ENCODE peak calls at places on chromosomes 2 and 18, in seven cellular contexts. R is Peyer's patch, D is heart left ventricle, I is sigmoid colon, N is right atrium auricular region, F is cardiac muscle cell, E is esophagus muscularis mucosa. U is an unnamed sample. For H3K36me3, the result is how much of the 10 kb centered on the place peaks cover.

GRCh38 chr2:9205963-9206948 is at the start of gene ASAP2:
- DNase-seq in R (no peak), D (peak), I (peak), N (peak), F (peak), E (no peak), U (peak)

GRCh38 chr2:102149644-102150455 is 7.3 kb downstream of the IL1R1 start:
- DNase-seq in R (no peak), D (no peak), I (no peak), N (no peak), F (no peak), E (no peak), U (no peak)

GRCh38 chr2:216633616-216634316 is 546 bp downstream of the IGFBP2 start:
- DNase-seq in R (no peak), D (no peak), I (no peak), N (no peak), F (peak), E (no peak), U (peak)

GRCh38 chr2:240585681-240586197 is 795 bp upstream of the CAPN10 start:
- DNase-seq in R (no peak), D (peak), I (peak), N (no peak), F (no peak), E (no peak), U (peak)

GRCh38 chr2:173715483-173715882 is 249.7 kb downstream of the SP3 start:
- DNase-seq in R (no peak), D (no peak), I (no peak), N (no peak), F (no peak), E (no peak), U (no peak)

GRCh38 chr18:26206488-26206887 is 19.8 kb upstream of the TAF4B start:
- DNase-seq in R (no peak), D (no peak), I (no peak), N (no peak), F (no peak), E (no peak), U (no peak)

GRCh38 chr2:216724190-216724589 is 28.8 kb upstream of the IGFBP5 start:
- DNase-seq in R (no peak), D (no peak), I (no peak), N (no peak), F (no peak), E (no peak), U (no peak)

GRCh38 chr2:68822207-68822872 is 48.9 kb downstream of the BMP10 start:
- DNase-seq in R (no peak), D (no peak), I (no peak), N (no peak), F (no peak), E (no peak), U (no peak)

GRCh38 chr2:143110759-143111428 is 18.3 kb upstream of the ARHGAP15 start:
- DNase-seq in R (peak), D (no peak), I (no peak), N (no peak), F (peak), E (no peak), U (no peak)

GRCh38 chr2:225173909-225174308 is 131.6 kb upstream of the DOCK10 start:
- DNase-seq in R (no peak), D (no peak), I (no peak), N (no peak), F (no peak), E (no peak), U (no peak)

GRCh38 chr18:72830109-72830508 is 37.7 kb downstream of the NETO1 start:
- DNase-seq in R (no peak), D (peak), I (no peak), N (no peak), F (peak), E (no peak), U (no peak)

GRCh38 chr2:54572262-54572635 is 116.1 kb downstream of the SPTBN1 start:
- DNase-seq in R (no peak), D (no peak), I (no peak), N (no peak), F (no peak), E (no peak), U (no peak)

GRCh38 chr2:232236200-232236599 is 142.4 kb upstream of the ALPP start:
- DNase-seq in R (no peak), D (no peak), I (no peak), N (no peak), F (no peak), E (no peak), U (no peak)

GRCh38 chr18:74083071-74083954 is 64.3 kb downstream of the FBXO15 start:
- DNase-seq in R (no peak), D (no peak), I (no peak), N (no peak), F (peak), E (no peak), U (no peak)

GRCh38 chr2:236570081-236570979 is 705 bp downstream of the ACKR3 start:
- DNase-seq in R (no peak), D (no peak), I (peak), N (no peak), F (no peak), E (no peak), U (no peak)

GRCh38 chr2:236569593-236569973 is at the start of gene ACKR3:
- DNase-seq in R (peak), D (peak), I (peak), N (peak), F (peak), E (peak), U (peak)

GRCh38 chr2:236566596-236566995 is 3.0 kb upstream of the ACKR3 start:
- DNase-seq in R (no peak), D (no peak), I (no peak), N (no peak), F (no peak), E (no peak), U (no peak)

GRCh38 chr2:236568922-236569592 is 568 bp upstream of the ACKR3 start:
- DNase-seq in R (no peak), D (no peak), I (no peak), N (no peak), F (no peak), E (no peak), U (no peak)

GRCh38 chr2:236568068-236568921 is 1.3 kb upstream of the ACKR3 start:
- DNase-seq in R (peak), D (peak), I (peak), N (no peak), F (peak), E (no peak), U (peak)
- TF ChIP-seq CTCF in R (no peak), D (no peak), I (no peak), N (no peak), F (no peak), E (no peak), U (no peak)

GRCh38 chr2:98240796-98241398 is 105.4 kb upstream of the CNGA3 start:
- DNase-seq in R (no peak), D (no peak), I (no peak), N (no peak), F (no peak), E (no peak), U (no peak)
- H3K36me3 ChIP-seq in R (under half), D (under half), I (under half), N (under half), F (under half), E (under half), U (under half)

GRCh38 chr2:74886811-74887210 is 52.9 kb downstream of the HK2 start:
- DNase-seq in R (no peak), D (no peak), I (no peak), N (no peak), F (no peak), E (no peak), U (no peak)

GRCh38 chr2:74887445-74887951 is 53.6 kb downstream of the HK2 start:
- DNase-seq in R (no peak), D (no peak), I (no peak), N (no peak), F (no peak), E (no peak), U (no peak)

GRCh38 chr2:74889159-74889558 is 55.2 kb downstream of the HK2 start:
- DNase-seq in R (no peak), D (no peak), I (no peak), N (no peak), F (no peak), E (no peak), U (no peak)

GRCh38 chr2:74886251-74886650 is 52.3 kb downstream of the HK2 start:
- DNase-seq in R (no peak), D (no peak), I (no peak), N (no peak), F (no peak), E (no peak), U (no peak)

DNA sequence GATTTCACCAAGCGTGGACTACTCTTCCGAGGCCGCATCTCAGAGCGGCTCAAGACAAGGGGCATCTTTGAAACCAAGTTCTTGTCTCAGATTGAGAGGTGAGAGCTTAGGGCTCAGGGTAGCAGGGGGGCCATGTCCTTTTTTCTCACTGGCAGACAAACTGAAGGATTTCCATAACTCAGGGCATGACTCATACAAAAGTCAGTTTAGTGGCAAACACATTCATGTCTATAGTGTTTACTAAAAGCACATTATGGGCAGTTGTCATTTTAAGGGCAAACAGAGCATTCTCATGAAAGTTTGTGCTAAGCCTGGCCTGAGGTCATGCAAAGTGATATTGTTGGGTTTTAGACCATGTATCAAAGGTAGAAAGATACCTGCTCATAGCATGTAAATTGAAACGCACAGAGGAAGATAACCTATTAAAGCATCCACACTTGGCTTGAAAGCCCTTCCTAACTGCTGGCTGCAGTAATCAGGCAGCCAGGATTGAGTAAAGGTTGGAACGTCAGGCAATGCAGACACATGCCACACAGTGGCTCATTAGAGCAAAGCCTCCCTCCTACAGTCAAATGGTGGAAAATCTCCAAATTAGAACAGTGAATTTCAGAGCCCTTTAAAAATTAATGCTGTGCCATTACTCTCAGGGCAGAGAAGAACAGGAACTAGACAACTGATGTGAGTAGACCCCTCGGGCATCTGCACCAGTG is 54.2 kb downstream of the HK2 start:
- DNase-seq in R (no peak), D (no peak), I (no peak), N (no peak), F (no peak), E (no peak), U (no peak)
- TF ChIP-seq CTCF in R (no peak), D (no peak), I (no peak), N (no peak), F (no peak), E (no peak), U (no peak)

DNA sequence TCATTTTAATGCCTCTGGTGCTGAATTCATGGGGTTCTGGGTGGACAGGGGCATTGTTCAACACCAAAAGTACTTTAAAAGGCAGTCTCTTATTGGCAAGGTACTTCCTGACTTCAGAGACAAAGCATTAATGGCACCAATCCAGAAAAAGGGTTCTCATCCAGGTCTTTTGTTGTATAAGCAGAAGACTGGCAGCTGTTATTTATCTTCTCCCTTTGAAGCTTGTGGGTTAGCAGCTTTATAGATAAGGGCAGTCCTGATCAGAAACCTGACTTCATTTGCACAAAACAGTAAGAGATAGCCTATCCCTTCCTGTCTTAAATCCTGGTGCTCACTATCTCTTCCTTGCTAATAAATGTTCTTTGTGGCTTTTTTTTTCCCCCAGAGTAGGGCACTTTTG is 68.8 kb downstream of the VPS54 start:
- DNase-seq in R (no peak), D (no peak), I (no peak), N (no peak), F (no peak), E (no peak), U (no peak)
- H3K36me3 ChIP-seq in R (under half), D (under half), I (half or more), N (under half), F (under half), E (under half), U (under half)

DNA sequence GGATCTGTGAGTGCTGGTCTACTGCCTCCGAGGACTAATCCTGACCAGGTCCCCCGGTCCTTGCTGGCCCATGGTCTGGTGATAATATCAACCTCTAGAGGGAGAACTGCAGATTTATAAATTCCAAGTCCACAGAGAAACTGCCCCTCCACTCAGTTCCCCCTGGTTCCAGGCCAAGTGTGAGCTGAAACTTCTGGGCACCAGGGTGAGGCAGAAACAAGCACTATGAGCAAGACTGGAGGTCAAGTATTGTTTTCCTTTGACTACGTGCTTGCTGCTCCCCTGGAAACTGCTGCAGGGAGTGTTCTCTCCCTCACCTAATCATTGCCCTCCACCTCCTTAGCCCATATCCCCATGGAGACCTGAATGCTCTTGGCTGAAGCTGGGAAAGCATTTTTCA is 135.3 kb downstream of the RDH14 start:
- DNase-seq in R (no peak), D (no peak), I (no peak), N (no peak), F (no peak), E (no peak), U (no peak)
- TF ChIP-seq CTCF in R (no peak), D (no peak), I (no peak), N (no peak), F (no peak), E (peak), U (no peak)